ENCODE peak calls at places on chromosomes 12 and 14, in eight cellular contexts. W is stimulated activated CD4-positive, alpha-beta T cell treated with anti-CD3 and anti-CD28 coated beads, Interleukin-4, amount 100 ng/mL, for 1 hour; R is HCT116; B is HS-27A; Q is HT-29; L is AG10803; J is activated naive CD8-positive, alpha-beta T cell treated with anti-CD3 and anti-CD28 coated beads, Interleukin-2, amount 50 U/mL, for 24 hours; N is GM19239. E is an unnamed sample.

GRCh38 chr12:29528161-29528560 is 30.7 kb upstream of the OVCH1 start:
- DNase-seq in W (no peak), R (no peak), B (no peak), Q (no peak), L (no peak), J (no peak), N (no peak), E (no peak)

GRCh38 chr12:3202734-3203446 is 125.7 kb downstream of the TSPAN9 start:
- DNase-seq in W (peak; percentile 57), R (no peak), B (no peak), Q (peak; percentile 52), L (peak; percentile 26), J (peak; percentile 77), N (peak; percentile 83), E (no peak)

GRCh38 chr12:109531411-109531810 is 41.9 kb downstream of the MMAB start:
- DNase-seq in W (no peak), R (no peak), B (no peak), Q (no peak), L (no peak), J (no peak), N (no peak), E (no peak)

GRCh38 chr14:63650336-63650952 is 8.8 kb upstream of the WDR89 start:
- DNase-seq in W (peak; percentile 27), R (no peak), B (no peak), Q (no peak), L (peak; percentile 34), J (peak; percentile 35), N (no peak), E (no peak)

GRCh38 chr12:46459111-46459510 is 86.5 kb upstream of the SLC38A2 start:
- DNase-seq in W (no peak), R (no peak), B (no peak), Q (no peak), L (peak; percentile 41), J (peak; percentile 20), N (no peak), E (no peak)

GRCh38 chr14:80978403-80978802 is 23.0 kb downstream of the TSHR start:
- DNase-seq in W (no peak), R (no peak), B (no peak), Q (no peak), L (no peak), J (no peak), N (no peak), E (no peak)

GRCh38 chr12:127909031-127909430 is 357.9 kb upstream of the TMEM132C start:
- DNase-seq in W (no peak), R (no peak), B (no peak), Q (no peak), L (peak; percentile 79), J (no peak), N (no peak), E (no peak)

GRCh38 chr12:128091101-128091795 is 175.7 kb upstream of the TMEM132C start:
- DNase-seq in W (no peak), R (no peak), B (no peak), Q (no peak), L (no peak), J (no peak), N (no peak), E (no peak)

GRCh38 chr14:103118663-103119404 is 4.4 kb upstream of the TNFAIP2 start:
- DNase-seq in W (no peak), R (no peak), B (no peak), Q (no peak), L (no peak), J (no peak), N (no peak), E (no peak)

GRCh38 chr12:82659343-82660207 is 27.1 kb upstream of the TMTC2 start:
- DNase-seq in W (no peak), R (no peak), B (no peak), Q (no peak), L (no peak), J (no peak), N (no peak), E (no peak)

GRCh38 chr12:92735131-92735721 is 32.4 kb downstream of the PLEKHG7 start:
- DNase-seq in W (no peak), R (no peak), B (no peak), Q (no peak), L (peak; percentile 95), J (no peak), N (no peak), E (no peak)

GRCh38 chr12:27624586-27624985 is 71.7 kb upstream of the REP15 start:
- DNase-seq in W (no peak), R (no peak), B (no peak), Q (no peak), L (peak; percentile 13), J (no peak), N (no peak), E (no peak)

GRCh38 chr14:104514156-104514848 is 65.3 kb upstream of the C14orf180 start:
- DNase-seq in W (no peak), R (no peak), B (no peak), Q (no peak), L (no peak), J (no peak), N (no peak), E (no peak)